ENCODE peak calls at places on chromosomes 11 and 22, in four cellular contexts. M is testis, I is tibial nerve, F is GM23248. N is an unnamed sample. For H3K4me1, the result is how much of the 10 kb centered on the place peaks cover.

GRCh38 chr11:28245131-28245530 is 136.9 kb downstream of the METTL15 start:
- DNase-seq in M (no peak), I (no peak), F (peak), N (no peak)

GRCh38 chr11:75654314-75654713 is 14.5 kb downstream of the MAP6 start:
- DNase-seq in M (no peak), I (no peak), F (peak), N (no peak)

GRCh38 chr11:118705111-118705741 is 25.8 kb upstream of the TREH start:
- DNase-seq in M (no peak), I (no peak), F (no peak), N (peak)

GRCh38 chr11:74951241-74951640 is 2.2 kb downstream of the SPCS2 start:
- DNase-seq in M (no peak), I (no peak), F (no peak), N (no peak)

GRCh38 chr11:119493712-119494111 is 70.7 kb upstream of the THY1 start:
- DNase-seq in M (no peak), I (no peak), F (peak), N (no peak)

GRCh38 chr11:35619030-35619753 is 932 bp downstream of the FJX1 start:
- DNase-seq in M (peak), I (no peak), F (peak), N (peak)

GRCh38 chr22:27456696-27457503 is 344.7 kb downstream of the MN1 start:
- DNase-seq in M (no peak), I (no peak), F (peak), N (no peak)

GRCh38 chr11:113317297-113317696 is 2.9 kb downstream of the TTC12 start:
- DNase-seq in M (no peak), I (no peak), F (no peak), N (no peak)

GRCh38 chr11:11432621-11433319 is 79.7 kb upstream of the CSNK2A3 start:
- DNase-seq in M (no peak), I (no peak), F (no peak), N (no peak)

GRCh38 chr11:121717296-121717695 is 264.5 kb upstream of the SORL1-AS1 start:
- DNase-seq in M (no peak), I (no peak), F (no peak), N (no peak)

GRCh38 chr11:10026514-10026913 is 267.5 kb downstream of the SBF2 start:
- DNase-seq in M (no peak), I (no peak), F (peak), N (no peak)

GRCh38 chr22:49798486-49799151 is 29.1 kb downstream of the BRD1 start:
- DNase-seq in M (no peak), I (no peak), F (no peak), N (no peak)

GRCh38 chr11:5690216-5690615 is 626 bp downstream of the TRIM22 start:
- DNase-seq in M (peak), I (peak), F (peak), N (no peak)

GRCh38 chr11:65417702-65418430 is 4.7 kb upstream of the NEAT1 start:
- DNase-seq in M (peak), I (peak), F (peak), N (peak)

GRCh38 chr11:119078675-119079420 is 5.8 kb upstream of the HMBS start:
- DNase-seq in M (no peak), I (no peak), F (no peak), N (no peak)

GRCh38 chr11:86869966-86870570 is 69.7 kb downstream of the PRSS23 start:
- DNase-seq in M (peak), I (peak), F (peak), N (peak)

GRCh38 chr11:93016595-93016994 is 47.1 kb downstream of the MTNR1B start:
- DNase-seq in M (no peak), I (no peak), F (no peak), N (no peak)

GRCh38 chr22:50696799-50697561 is 24.4 kb downstream of the SHANK3 start:
- DNase-seq in M (no peak), I (no peak), F (peak), N (no peak)

GRCh38 chr22:43004362-43005035 is 10.4 kb downstream of the PACSIN2 start:
- DNase-seq in M (no peak), I (no peak), F (peak), N (no peak)

GRCh38 chr11:43359432-43359818 is 705 bp downstream of the TTC17 start:
- DNase-seq in M (peak), I (peak), F (peak), N (no peak)

GRCh38 chr22:25757686-25758085 is 15.7 kb downstream of the MYO18B start:
- DNase-seq in M (no peak), I (no peak), F (no peak), N (no peak)

GRCh38 chr11:65502274-65502851 is 3.5 kb downstream of the MALAT1 start:
- DNase-seq in M (no peak), I (no peak), F (peak), N (no peak)

GRCh38 chr11:131198161-131198560 is 172.3 kb upstream of the NTM start:
- DNase-seq in M (no peak), I (no peak), F (no peak), N (no peak)

GRCh38 chr11:27462543-27462942 is 10.0 kb downstream of the LGR4 start:
- DNase-seq in M (no peak), I (no peak), F (peak), N (no peak)

GRCh38 chr11:2987881-2988280 is 4.2 kb downstream of the NAP1L4 start:
- DNase-seq in M (no peak), I (no peak), F (peak), N (no peak)

GRCh38 chr11:132111341-132111740 is 740.9 kb downstream of the NTM start:
- DNase-seq in M (no peak), I (no peak), F (peak), N (no peak)

GRCh38 chr11:86802601-86803051 is 2.3 kb downstream of the PRSS23 start:
- DNase-seq in M (peak), I (no peak), F (peak), N (no peak)

GRCh38 chr22:21633481-21633880 is 921 bp downstream of the CCDC116 start:
- DNase-seq in M (no peak), I (no peak), F (peak), N (no peak)

GRCh38 chr11:64789331-64790204 is 11.2 kb upstream of the SF1 start:
- DNase-seq in M (no peak), I (no peak), F (no peak), N (no peak)

GRCh38 chr22:32883131-32883530 is 81.6 kb downstream of the TIMP3 start:
- DNase-seq in M (no peak), I (no peak), F (no peak), N (no peak)

DNA sequence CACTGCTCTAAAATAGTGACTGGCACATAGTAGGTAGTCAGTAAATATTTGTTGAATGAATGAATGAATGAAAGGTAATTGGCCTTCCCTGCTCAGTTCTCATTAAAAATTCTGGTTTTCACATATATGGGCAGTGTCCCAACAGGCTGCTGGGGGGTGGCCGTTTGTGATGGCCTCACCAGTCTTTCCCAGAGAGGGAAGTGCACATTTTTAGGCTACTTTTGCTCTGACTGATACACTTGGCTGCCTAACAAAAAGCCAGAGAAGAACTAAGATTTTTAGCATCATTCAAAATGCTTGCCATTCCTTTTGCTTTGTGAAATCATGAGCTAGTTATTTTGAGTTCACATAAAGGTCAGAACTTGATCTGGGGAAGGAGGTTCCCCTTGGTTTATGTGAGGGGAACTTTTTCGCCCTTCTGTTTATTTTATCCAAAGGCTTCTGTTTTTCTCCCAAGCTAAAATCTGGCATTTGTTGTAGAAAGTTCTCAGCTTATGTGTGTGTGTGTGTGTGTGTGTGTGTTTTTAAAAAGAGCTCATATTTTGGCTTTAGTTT is 83.1 kb downstream of the PTPRJ start:
- DNase-seq in M (no peak), I (peak), F (peak), N (no peak)
- H3K27ac ChIP-seq in M (no peak), I (peak), F (peak), N (peak)

GRCh38 chr11:12460441-12460840 is 83.1 kb downstream of the PARVA start:
- DNase-seq in M (no peak), I (no peak), F (peak), N (no peak)
- H3K4me1 ChIP-seq in M (under half), I (under half), F (under half), N (under half)

DNA sequence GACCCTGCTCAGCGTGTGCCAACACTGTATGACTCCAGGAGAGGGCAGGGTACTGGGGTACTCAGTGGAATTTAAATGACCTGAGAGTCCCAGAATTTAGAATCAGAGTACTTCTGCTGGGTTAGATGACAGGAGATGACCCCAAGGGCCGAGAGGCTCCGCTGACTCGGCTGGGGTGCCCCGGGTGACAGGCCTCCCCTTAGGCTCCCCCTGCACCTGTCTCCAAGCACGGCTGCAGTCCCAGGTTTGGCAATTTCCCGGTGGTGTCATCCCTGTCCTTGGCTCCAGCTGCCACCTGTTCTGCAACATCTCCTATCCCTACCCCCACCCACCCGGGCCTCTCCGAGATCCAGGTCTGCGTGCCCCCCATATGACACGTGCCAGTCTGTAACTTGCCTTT is 1.3 kb downstream of the ACTN3 start:
- DNase-seq in M (no peak), I (no peak), F (no peak), N (no peak)
- H3K27ac ChIP-seq in M (no peak), I (no peak), F (no peak), N (no peak)

GRCh38 chr11:122847437-122847836 is 9.1 kb downstream of the CRTAM start:
- DNase-seq in M (no peak), I (no peak), F (no peak), N (no peak)
- H3K4me1 ChIP-seq in M (under half), I (under half), F (under half), N (under half)

GRCh38 chr11:7606496-7606895 is 66.8 kb downstream of the CYB5R2 start:
- DNase-seq in M (no peak), I (no peak), F (peak), N (no peak)
- H3K27ac ChIP-seq in M (peak), I (no peak), F (no peak), N (no peak)

GRCh38 chr11:957201-957920 is 31.7 kb downstream of the AP2A2 start:
- DNase-seq in M (no peak), I (no peak), F (no peak), N (no peak)

GRCh38 chr11:961921-962320 is 36.3 kb downstream of the AP2A2 start:
- DNase-seq in M (no peak), I (no peak), F (no peak), N (no peak)

GRCh38 chr11:958101-958500 is 32.4 kb downstream of the AP2A2 start:
- DNase-seq in M (no peak), I (no peak), F (no peak), N (no peak)

GRCh38 chr11:959608-960007 is 33.9 kb downstream of the AP2A2 start:
- DNase-seq in M (no peak), I (no peak), F (no peak), N (no peak)

DNA sequence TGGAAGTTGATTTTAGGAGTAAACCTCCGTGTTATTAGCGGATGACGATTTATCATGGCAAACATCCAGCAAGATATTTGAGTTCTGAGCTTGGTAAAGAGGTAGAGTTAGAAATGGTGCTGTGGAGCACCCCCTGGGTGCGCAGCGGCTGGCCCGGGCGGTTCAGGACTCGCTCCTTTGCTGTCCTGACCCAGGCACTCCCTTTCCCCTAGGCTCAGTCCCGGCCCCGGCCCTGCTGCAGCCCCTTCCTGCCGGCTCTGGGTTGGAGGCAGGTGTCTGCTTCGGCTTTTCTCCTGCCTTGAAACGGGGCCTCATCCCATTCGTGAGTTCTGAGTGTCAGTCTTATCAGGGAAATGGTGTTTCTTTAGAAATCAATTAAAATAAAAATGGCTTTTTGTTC is 33.4 kb downstream of the AP2A2 start:
- DNase-seq in M (no peak), I (no peak), F (no peak), N (no peak)
- H3K4me1 ChIP-seq in M (under half), I (under half), F (under half), N (under half)

DNA sequence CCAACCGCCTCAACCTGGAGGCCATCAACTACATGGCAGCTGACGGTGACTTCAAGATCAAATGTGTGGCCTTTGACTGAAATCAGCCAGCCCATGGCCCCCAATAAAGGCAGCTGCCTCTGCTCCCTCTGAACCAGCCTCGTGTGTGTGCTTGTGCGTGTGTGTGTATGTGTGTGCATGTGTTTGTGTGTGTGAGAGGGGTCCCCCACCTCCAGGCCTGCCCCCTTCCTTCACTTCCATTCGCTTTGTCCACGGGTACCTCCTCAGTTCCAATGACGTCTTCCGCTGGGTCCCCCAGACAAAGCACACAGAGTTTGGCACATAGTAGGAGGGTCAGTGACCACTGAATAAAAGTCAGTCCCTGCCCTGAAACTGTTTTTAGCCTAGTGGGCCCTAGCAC is 4.2 kb downstream of the LGALS1 start:
- DNase-seq in M (no peak), I (no peak), F (no peak), N (no peak)
- H3K27ac ChIP-seq in M (no peak), I (peak), F (peak), N (no peak)

DNA sequence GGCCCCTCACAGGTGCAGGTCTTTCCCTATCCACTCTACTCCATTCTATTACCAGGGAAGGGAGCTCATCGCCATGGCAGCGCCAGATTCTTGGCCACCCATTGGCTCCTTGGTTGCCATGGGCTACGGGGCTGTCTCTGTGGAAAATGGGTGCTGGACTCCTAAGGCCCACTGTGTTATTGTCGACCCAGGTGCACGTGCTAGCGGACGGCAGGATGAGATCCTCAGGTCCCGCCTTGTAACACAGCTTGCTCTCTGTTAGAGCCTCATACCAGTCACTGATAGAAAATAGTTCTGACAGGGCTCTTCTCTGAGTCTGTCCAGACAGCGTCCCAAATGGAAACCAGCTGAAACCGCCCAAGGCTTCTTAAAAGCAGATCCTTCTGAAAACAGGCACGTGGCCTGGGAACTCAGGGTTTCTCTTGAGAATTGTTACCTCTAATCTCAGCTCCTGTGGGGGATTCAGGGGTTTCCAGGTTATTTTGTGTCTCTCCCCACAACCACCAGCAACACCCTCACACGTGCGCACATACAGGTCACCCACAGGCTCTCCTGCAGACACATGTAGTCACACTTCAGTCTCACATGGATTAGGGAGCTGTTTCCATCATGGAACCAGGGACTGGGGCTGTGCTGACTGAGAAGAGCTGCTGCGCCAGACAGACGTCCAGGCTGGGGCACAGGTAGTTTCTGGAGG is 1.5 kb downstream of the TUB start:
- DNase-seq in M (peak), I (no peak), F (peak), N (no peak)
- H3K4me1 ChIP-seq in M (under half), I (under half), F (under half), N (under half)

DNA sequence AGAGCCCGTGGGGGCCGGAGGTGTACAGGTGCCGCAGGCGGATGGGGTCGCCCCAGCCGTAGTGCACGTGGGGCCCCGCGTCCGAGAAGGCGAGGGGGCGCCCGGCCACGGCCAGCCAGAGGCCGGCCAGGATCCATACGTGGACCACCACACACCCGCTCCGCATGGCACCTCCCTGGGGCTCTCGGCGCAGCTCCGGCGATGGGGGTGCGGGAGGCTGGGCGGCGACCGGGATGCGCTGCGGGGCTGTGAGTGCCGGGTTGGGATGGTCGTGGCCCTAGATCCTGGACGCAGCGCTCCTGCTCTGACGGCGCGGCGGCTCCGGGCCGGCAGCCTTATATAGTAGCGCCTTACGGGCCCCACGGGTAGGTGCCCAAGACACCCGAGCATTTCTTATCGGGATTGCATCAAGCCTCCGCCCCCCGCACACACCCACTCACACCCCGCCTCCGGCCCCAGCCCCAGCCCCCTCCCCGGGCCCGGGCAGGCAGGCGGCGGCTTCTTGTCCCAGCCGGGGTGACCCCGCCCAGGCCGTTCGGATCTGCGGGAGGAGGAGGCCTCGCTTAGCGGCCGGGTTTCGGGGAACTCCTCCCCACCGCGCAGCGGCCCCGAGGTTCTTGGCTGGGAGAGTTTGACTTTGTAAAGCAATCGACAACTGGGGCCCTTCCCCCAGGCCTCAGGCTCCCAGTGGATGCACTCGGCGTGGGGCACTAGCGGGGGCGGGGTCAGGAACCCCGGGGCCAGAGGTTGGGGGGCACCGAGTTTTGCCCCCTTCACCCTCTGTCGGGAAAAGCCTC is at the start of gene FGF19:
- DNase-seq in M (no peak), I (no peak), F (peak), N (no peak)
- H3K27ac ChIP-seq in M (no peak), I (no peak), F (no peak), N (no peak)

N was measured in adrenal gland.